ENCODE peak calls at places on chromosomes 7 and 10, in ten cellular contexts. Z is heart right ventricle; O is right lobe of liver; L is RWPE2; I is K562; B is psoas muscle; D is left lung; T is CD4-positive, alpha-beta T cell; R is IMR-90; G is PC-3. Y is an unnamed sample. For H3K9me3, the result is how much of the 10 kb centered on the place peaks cover.

GRCh38 chr10:3836222-3836820 is 51.3 kb upstream of the KLF6 start:
- ATAC-seq in G (no peak), B (no peak), L (no peak), R (no peak), T (no peak), O (no peak), I (no peak), D (no peak), Z (no peak), Y (no peak)

GRCh38 chr10:100504101-100504500 is 15.6 kb downstream of the SEC31B start:
- ATAC-seq in G (no peak), I (no peak), R (no peak), T (no peak), B (no peak), L (no peak), O (no peak), Z (no peak), D (no peak), Y (no peak)

GRCh38 chr10:93436577-93436976 is 45.6 kb downstream of the MYOF start:
- ATAC-seq in L (peak), I (no peak), B (peak), R (peak), Z (peak), D (peak), T (no peak), G (peak), O (peak), Y (peak)

GRCh38 chr10:75295901-75296441 is 60.2 kb upstream of the COMTD1 start:
- ATAC-seq in D (peak), O (peak), G (no peak), T (no peak), B (peak), I (no peak), Z (peak), R (no peak), L (no peak), Y (peak)

GRCh38 chr10:121322046-121322445 is 276.2 kb downstream of the FGFR2 start:
- ATAC-seq in L (no peak), Z (no peak), I (no peak), B (no peak), T (no peak), D (no peak), G (no peak), R (no peak), O (no peak), Y (no peak)

GRCh38 chr10:47047577-47048532 is 136.6 kb downstream of the PTPN20 start:
- ATAC-seq in L (peak), Z (peak), I (peak), D (peak), R (peak), B (peak), G (peak), T (peak), O (peak), Y (peak)

GRCh38 chr10:53980210-53980609 is 820.8 kb downstream of the PCDH15 start:
- ATAC-seq in O (no peak), D (no peak), G (no peak), L (no peak), Z (no peak), B (no peak), R (no peak), T (no peak), I (no peak), Y (no peak)

GRCh38 chr7:108592633-108593277 is 23.1 kb downstream of the DNAJB9 start:
- ATAC-seq in L (peak), B (no peak), G (peak), R (peak), O (peak), T (no peak), I (peak), D (peak), Z (peak), Y (no peak)

GRCh38 chr10:70360215-70360614 is 22.2 kb downstream of the LRRC20 start:
- ATAC-seq in D (no peak), B (no peak), T (no peak), O (no peak), L (no peak), G (no peak), R (no peak), I (no peak), Z (no peak), Y (no peak)

GRCh38 chr7:107149863-107150262 is 18.9 kb upstream of the HBP1 start:
- ATAC-seq in R (no peak), Z (no peak), G (no peak), D (no peak), B (no peak), I (no peak), T (no peak), L (no peak), O (no peak), Y (no peak)

GRCh38 chr10:91520657-91521056 is 110.5 kb downstream of the HECTD2 start:
- ATAC-seq in I (no peak), R (no peak), T (no peak), L (no peak), Z (peak), B (no peak), D (peak), G (no peak), O (peak), Y (no peak)

GRCh38 chr7:54166419-54166818 is 375.8 kb upstream of the VSTM2A start:
- ATAC-seq in G (no peak), B (no peak), D (no peak), I (no peak), T (no peak), L (no peak), O (no peak), Z (no peak), R (no peak), Y (no peak)

GRCh38 chr7:132739271-132739955 is 163.1 kb upstream of the PLXNA4 start:
- ATAC-seq in R (peak), B (peak), T (no peak), O (no peak), I (no peak), L (peak), Z (peak), G (peak), D (peak), Y (no peak)

GRCh38 chr7:93331706-93332105 is 99.5 kb downstream of the VPS50 start:
- ATAC-seq in Z (no peak), G (no peak), O (no peak), T (no peak), B (no peak), L (no peak), I (peak), D (no peak), R (no peak), Y (no peak)

GRCh38 chr10:5574642-5575131 is 49.9 kb downstream of the CALML3 start:
- ATAC-seq in G (no peak), Z (peak), O (peak), T (no peak), I (peak), B (peak), R (no peak), L (no peak), D (no peak), Y (peak)

GRCh38 chr7:135994466-135995205 is 17.5 kb upstream of the MTPN start:
- ATAC-seq in O (no peak), R (peak), L (peak), D (no peak), G (peak), T (no peak), I (peak), Z (no peak), B (no peak), Y (no peak)

GRCh38 chr7:123711832-123712293 is 36.9 kb downstream of the WASL start:
- ATAC-seq in T (no peak), B (peak), D (no peak), O (no peak), Z (no peak), I (peak), G (no peak), L (no peak), R (no peak), Y (no peak)

GRCh38 chr7:155804897-155805825 is 7.1 kb downstream of the SHH start:
- ATAC-seq in L (peak), R (peak), D (peak), G (peak), B (peak), O (no peak), T (peak), Z (peak), I (peak), Y (no peak)
- TF ChIP-seq CTCF in L (peak), R (peak), D (no peak), G (peak), B (peak), O (peak), T (peak), Z (peak), I (peak), Y (peak)

DNA sequence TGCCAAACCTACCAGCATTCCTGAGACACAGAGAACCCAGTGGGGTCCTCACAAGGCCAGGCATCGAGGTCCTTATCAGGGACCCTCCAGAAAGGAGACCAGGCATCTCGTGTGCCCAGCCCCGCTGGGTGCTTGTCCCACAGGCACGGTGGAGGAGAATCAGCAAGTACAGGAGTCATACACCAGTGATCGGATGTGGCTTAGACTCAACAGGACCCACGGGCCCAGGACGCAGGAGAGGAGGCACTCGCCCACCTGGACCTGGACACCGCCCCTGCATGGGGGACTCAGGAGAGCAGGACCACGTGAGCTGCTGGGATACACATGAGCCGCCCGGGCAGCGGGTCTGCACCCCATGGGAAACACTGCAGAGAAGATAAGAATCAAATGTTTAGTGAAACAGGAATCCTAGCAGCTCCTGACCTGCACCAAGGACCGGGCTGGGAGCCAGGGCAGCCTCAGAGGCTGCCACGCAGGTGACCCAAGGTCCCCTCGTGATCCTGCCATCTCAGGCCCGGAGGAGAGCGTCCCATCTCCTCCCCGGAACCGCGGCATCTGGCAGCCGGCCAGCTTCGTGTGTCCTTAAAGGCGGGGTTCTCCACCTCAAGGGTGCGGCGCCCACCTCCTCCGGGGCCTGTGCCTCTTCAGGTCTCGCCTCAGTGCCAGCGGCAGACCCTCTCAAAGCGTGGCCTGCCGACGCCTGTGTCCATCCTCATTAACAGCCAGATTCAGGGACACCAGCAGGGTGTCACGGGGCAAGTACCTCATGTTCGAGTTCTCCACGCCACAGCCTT is 59.2 kb downstream of the FOXL3 start:
- ATAC-seq in L (peak), D (no peak), T (no peak), I (no peak), R (no peak), B (no peak), G (no peak), Z (no peak), O (no peak), Y (no peak)
- H3K9me3 ChIP-seq in L (under half), D (under half), T (under half), I (under half), R (under half), B (under half), G (under half), Z (under half), O (under half), Y (under half)

GRCh38 chr7:88347098-88347497 is 40.4 kb upstream of the STEAP4 start:
- ATAC-seq in Z (no peak), B (no peak), O (peak), L (no peak), T (no peak), G (no peak), D (peak), I (no peak), R (no peak), Y (no peak)
- TF ChIP-seq CTCF in Z (no peak), B (no peak), O (no peak), L (no peak), T (no peak), G (no peak), D (no peak), I (no peak), R (no peak), Y (no peak)

GRCh38 chr10:131654471-131655087 is 246.2 kb upstream of the PPP2R2D start:
- ATAC-seq in L (peak), D (no peak), B (no peak), O (peak), G (no peak), R (no peak), I (no peak), Z (peak), T (no peak), Y (no peak)
- H3K9me3 ChIP-seq in L (under half), D (under half), B (under half), O (under half), G (under half), R (half or more), I (under half), Z (under half), T (under half), Y (under half)

GRCh38 chr10:95290801-95291633 is at the start of gene PDLIM1:
- ATAC-seq in B (peak), O (peak), Z (peak), R (peak), L (peak), T (peak), I (peak), D (peak), G (peak), Y (peak)

GRCh38 chr10:95290446-95290800 is 380 bp downstream of the PDLIM1 start:
- ATAC-seq in O (peak), I (peak), D (peak), Z (peak), R (peak), G (peak), T (no peak), L (peak), B (peak), Y (peak)

GRCh38 chr10:95288273-95288672 is 2.5 kb downstream of the PDLIM1 start:
- ATAC-seq in O (no peak), B (no peak), D (peak), G (peak), T (no peak), I (no peak), R (no peak), L (no peak), Z (no peak), Y (no peak)

GRCh38 chr10:95289921-95290421 is 832 bp downstream of the PDLIM1 start:
- ATAC-seq in G (no peak), O (no peak), R (no peak), L (no peak), Z (no peak), D (peak), B (no peak), I (no peak), T (no peak), Y (no peak)

DNA sequence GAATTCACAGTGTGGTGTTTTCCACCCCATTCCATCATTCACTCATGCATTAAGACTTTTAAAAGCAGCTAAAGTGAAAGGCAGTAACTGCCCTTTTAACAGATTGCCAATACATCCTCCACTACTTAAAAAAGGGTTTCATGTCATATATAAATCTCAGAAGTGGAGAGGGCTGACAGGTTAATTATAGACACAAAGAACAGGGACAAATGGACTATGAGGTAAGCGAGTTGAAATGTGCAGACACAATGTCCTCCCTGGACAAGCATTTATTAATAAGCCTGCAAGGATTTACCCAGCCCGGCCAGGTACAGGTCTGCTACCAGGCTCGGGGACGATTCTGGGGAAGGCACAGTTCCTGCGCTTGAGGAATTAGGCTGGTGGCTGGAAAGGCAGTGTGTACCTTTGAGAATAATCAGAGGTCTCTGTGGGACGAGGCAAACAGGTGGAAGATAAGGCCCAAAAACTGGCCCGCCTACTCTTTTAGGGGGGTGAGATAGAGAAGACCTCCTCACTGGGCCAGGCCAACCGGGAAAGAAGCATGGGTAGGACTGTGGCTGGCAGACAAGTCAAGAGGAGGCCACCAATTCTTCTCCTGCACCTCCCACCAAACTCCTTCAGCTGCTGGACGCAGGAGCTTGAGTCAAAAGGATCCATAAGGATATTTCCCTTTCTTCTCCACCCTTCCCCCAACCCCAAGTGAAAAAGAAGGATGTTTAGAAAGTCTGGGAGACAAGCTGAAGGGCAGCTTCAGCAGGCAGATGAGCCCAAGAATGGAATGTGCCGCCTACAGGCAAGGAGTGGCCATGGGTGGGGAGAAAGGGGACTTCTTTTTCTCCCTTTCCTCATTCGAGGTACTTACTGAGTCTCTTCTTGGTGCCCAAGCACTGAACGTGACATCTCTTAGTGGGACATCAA is 1.5 kb downstream of the PDLIM1 start:
- ATAC-seq in T (no peak), L (peak), I (peak), B (peak), Z (peak), O (peak), D (peak), G (peak), R (peak), Y (no peak)
- TF ChIP-seq CTCF in T (no peak), L (peak), I (peak), B (no peak), Z (peak), O (peak), D (no peak), G (peak), R (peak), Y (no peak)

GRCh38 chr7:71140264-71140663 is 8.3 kb downstream of the GALNT17 start:
- ATAC-seq in Z (peak), L (no peak), O (no peak), R (no peak), B (no peak), G (no peak), T (no peak), D (no peak), I (no peak), Y (no peak)
- H3K9me3 ChIP-seq in Z (under half), L (under half), O (under half), R (under half), B (under half), G (under half), T (under half), D (under half), I (under half), Y (under half)

GRCh38 chr7:99325597-99326407 is at the start of gene ARPC1A:
- ATAC-seq in O (peak), R (peak), Z (peak), G (peak), I (peak), L (peak), D (peak), B (peak), T (peak), Y (peak)
- TF ChIP-seq CTCF in O (no peak), R (peak), Z (no peak), G (no peak), I (peak), L (no peak), D (peak), B (peak), T (no peak), Y (no peak)

DNA sequence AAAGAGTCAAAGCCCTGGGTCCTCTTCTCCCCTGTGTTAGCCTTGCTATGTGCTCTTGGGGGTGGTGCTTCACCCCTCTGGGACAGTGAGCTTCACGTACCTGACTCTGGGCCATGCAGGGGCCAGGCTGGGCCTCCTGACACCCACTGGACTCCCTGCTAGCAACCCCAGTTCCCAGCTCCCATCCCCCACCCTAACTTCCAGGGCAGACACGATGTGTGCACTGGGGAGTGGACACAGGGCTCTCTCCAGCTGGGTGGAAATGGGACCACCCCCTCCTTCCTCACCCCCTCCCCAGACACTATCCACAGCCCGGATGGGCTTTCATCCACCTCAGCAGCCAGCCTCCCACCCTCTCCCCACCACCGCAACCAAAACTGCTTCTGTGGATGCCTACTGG is 113.0 kb upstream of the ZNF479 start:
- ATAC-seq in I (no peak), L (no peak), B (no peak), T (no peak), Z (no peak), O (peak), G (no peak), R (no peak), D (no peak), Y (no peak)
- H3K9me3 ChIP-seq in I (under half), L (under half), B (under half), T (under half), Z (under half), O (under half), G (under half), R (under half), D (half or more), Y (under half)